ENCODE peak calls at places on chromosomes 3 and 15, in eight cellular contexts. H is right lobe of liver, A is psoas muscle, K is GM23248, G is kidney, W is ovary, F is breast epithelium, T is SJSA1. Z is an unnamed sample. For H3K4me1, the result is how much of the 10 kb centered on the place peaks cover.

GRCh38 chr15:101568304-101568703 is 78.8 kb upstream of the PCSK6 start:
- DNase-seq in H (no peak), A (no peak), K (peak), G (no peak), W (no peak), F (no peak), T (no peak), Z (no peak)

GRCh38 chr15:40906101-40906946 is 12.1 kb downstream of the VPS18 start:
- DNase-seq in H (peak), A (peak), K (peak), G (peak), W (peak), F (peak), T (peak), Z (peak)

GRCh38 chr15:29089731-29090616 is 179.6 kb downstream of the NSMCE3 start:
- DNase-seq in H (no peak), A (no peak), K (no peak), G (no peak), W (no peak), F (no peak), T (no peak), Z (no peak)

GRCh38 chr15:81071130-81071529 is 62.9 kb upstream of the CFAP161 start:
- DNase-seq in H (no peak), A (no peak), K (peak), G (no peak), W (no peak), F (no peak), T (no peak), Z (no peak)

GRCh38 chr3:185659942-185660921 is 74.1 kb downstream of the SENP2 start:
- DNase-seq in H (peak), A (peak), K (peak), G (peak), W (peak), F (peak), T (peak), Z (peak)

GRCh38 chr15:38589502-38589901 is 24.9 kb upstream of the RASGRP1 start:
- DNase-seq in H (no peak), A (no peak), K (peak), G (no peak), W (no peak), F (no peak), T (no peak), Z (peak)

GRCh38 chr3:57007513-57008415 is 52.7 kb upstream of the SPATA12 start:
- DNase-seq in H (peak), A (peak), K (peak), G (peak), W (peak), F (peak), T (peak), Z (peak)

GRCh38 chr3:20140881-20141280 is 45.1 kb downstream of the SGO1 start:
- DNase-seq in H (no peak), A (no peak), K (no peak), G (no peak), W (no peak), F (no peak), T (no peak), Z (no peak)

GRCh38 chr15:39854161-39854560 is 65.9 kb downstream of the GPR176 start:
- DNase-seq in H (no peak), A (no peak), K (peak), G (no peak), W (no peak), F (no peak), T (no peak), Z (no peak)

GRCh38 chr3:107206141-107206540 is 171.1 kb upstream of the CCDC54 start:
- DNase-seq in H (no peak), A (no peak), K (peak), G (no peak), W (no peak), F (no peak), T (no peak), Z (no peak)

GRCh38 chr3:15292765-15293522 is 39.4 kb downstream of the SH3BP5 start:
- DNase-seq in H (peak), A (peak), K (no peak), G (peak), W (peak), F (no peak), T (peak), Z (peak)

GRCh38 chr3:193851941-193852674 is 259.1 kb downstream of the OPA1 start:
- DNase-seq in H (no peak), A (no peak), K (no peak), G (peak), W (peak), F (no peak), T (no peak), Z (no peak)

GRCh38 chr15:72824781-72825180 is 41.2 kb upstream of the ADPGK start:
- DNase-seq in H (no peak), A (no peak), K (no peak), G (no peak), W (no peak), F (no peak), T (peak), Z (no peak)

GRCh38 chr15:101250931-101251829 is 668 bp downstream of the CHSY1 start:
- DNase-seq in H (peak), A (peak), K (peak), G (peak), W (peak), F (no peak), T (no peak), Z (no peak)

GRCh38 chr3:66336358-66336766 is 115.6 kb downstream of the SLC25A26 start:
- DNase-seq in H (no peak), A (no peak), K (peak), G (no peak), W (no peak), F (no peak), T (no peak), Z (no peak)

GRCh38 chr3:169387751-169388696 is 275.5 kb downstream of the MECOM start:
- DNase-seq in H (no peak), A (peak), K (peak), G (peak), W (peak), F (peak), T (no peak), Z (peak)

GRCh38 chr15:67136802-67137201 is 71.4 kb downstream of the SMAD3 start:
- DNase-seq in H (no peak), A (no peak), K (no peak), G (no peak), W (no peak), F (no peak), T (no peak), Z (no peak)
- H3K4me1 ChIP-seq in H (under half), A (half or more), K (half or more), G (half or more), W (under half), F (under half), T (half or more), Z (half or more)

DNA sequence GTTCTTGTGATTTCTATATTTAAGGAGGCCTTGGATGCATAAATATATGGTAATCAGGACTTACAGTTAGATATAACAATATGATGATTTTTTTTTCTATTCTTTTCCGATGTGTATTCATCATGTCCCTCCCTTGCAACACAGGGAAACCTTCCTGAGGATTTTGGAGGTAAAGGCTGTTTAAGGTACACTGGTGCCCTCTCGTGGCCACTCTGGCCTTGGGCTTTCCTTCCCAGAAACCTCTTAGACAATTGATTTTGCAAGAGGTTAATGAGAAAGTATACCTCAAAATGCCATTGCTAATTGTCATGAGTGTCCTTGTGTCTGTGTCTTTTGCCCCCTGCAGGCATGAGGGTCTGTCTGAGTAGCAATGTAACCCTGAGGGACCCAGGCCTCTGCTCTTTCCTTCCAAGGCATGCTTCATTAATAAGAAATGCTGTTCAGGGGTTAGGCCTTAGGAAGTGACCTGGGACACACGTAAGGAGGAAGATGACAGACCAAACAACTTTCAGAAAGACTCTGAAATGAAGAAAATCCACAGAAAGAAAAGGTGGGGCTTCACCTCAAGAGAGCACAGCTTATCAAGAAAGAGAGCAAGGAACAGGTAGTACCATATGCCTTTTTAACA is 70.3 kb upstream of the PPP2R3A start:
- DNase-seq in H (peak), A (peak), K (peak), G (peak), W (peak), F (peak), T (peak), Z (peak)
- H3K4me1 ChIP-seq in H (under half), A (under half), K (under half), G (under half), W (under half), F (under half), T (under half), Z (under half)

DNA sequence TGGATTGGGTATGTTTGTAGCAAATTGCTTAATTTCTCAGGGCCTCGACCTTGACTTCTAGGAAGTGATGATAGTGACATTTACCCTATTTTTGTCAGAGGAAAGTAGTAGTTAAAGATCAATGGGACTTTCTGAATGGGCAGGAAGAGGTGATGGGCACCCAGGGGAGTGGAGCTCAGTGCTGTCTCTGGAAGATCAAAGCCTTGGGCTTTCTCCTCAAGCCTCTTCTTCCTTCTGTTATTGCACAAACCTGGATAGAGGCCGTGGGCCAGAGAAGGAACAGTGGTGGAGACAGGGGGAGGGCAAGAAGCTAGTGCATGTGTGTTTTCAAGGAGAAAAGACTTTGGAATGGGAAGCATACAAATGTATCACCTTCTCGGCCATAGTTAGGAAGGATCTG is 44.9 kb upstream of the EOMES start:
- DNase-seq in H (no peak), A (no peak), K (no peak), G (no peak), W (no peak), F (no peak), T (no peak), Z (no peak)
- H3K4me1 ChIP-seq in H (under half), A (under half), K (under half), G (under half), W (under half), F (under half), T (under half), Z (under half)

GRCh38 chr3:134371542-134372324 is 2.5 kb downstream of the AMOTL2 start:
- DNase-seq in H (no peak), A (no peak), K (peak), G (peak), W (no peak), F (no peak), T (no peak), Z (no peak)

GRCh38 chr3:134374791-134375541 is 719 bp upstream of the AMOTL2 start:
- DNase-seq in H (peak), A (peak), K (no peak), G (peak), W (peak), F (peak), T (peak), Z (peak)

GRCh38 chr3:134372405-134373277 is 1.6 kb downstream of the AMOTL2 start:
- DNase-seq in H (no peak), A (no peak), K (peak), G (peak), W (no peak), F (no peak), T (no peak), Z (no peak)

GRCh38 chr3:134373942-134374790 is at the start of gene AMOTL2:
- DNase-seq in H (peak), A (peak), K (peak), G (peak), W (peak), F (peak), T (peak), Z (peak)

GRCh38 chr3:134373278-134373941 is 837 bp downstream of the AMOTL2 start:
- DNase-seq in H (peak), A (peak), K (peak), G (peak), W (peak), F (peak), T (peak), Z (peak)
- H3K4me1 ChIP-seq in H (under half), A (half or more), K (under half), G (half or more), W (under half), F (under half), T (half or more), Z (under half)

GRCh38 chr3:112403101-112403500 is 70.1 kb downstream of the CD200 start:
- DNase-seq in H (no peak), A (no peak), K (no peak), G (no peak), W (no peak), F (no peak), T (no peak), Z (no peak)

GRCh38 chr3:112395166-112395894 is 62.4 kb downstream of the CD200 start:
- DNase-seq in H (no peak), A (no peak), K (no peak), G (no peak), W (no peak), F (no peak), T (no peak), Z (no peak)

GRCh38 chr3:112397529-112397928 is 64.6 kb downstream of the CD200 start:
- DNase-seq in H (no peak), A (no peak), K (no peak), G (no peak), W (no peak), F (no peak), T (no peak), Z (no peak)

GRCh38 chr3:112401617-112402016 is 68.7 kb downstream of the CD200 start:
- DNase-seq in H (no peak), A (no peak), K (no peak), G (no peak), W (no peak), F (no peak), T (no peak), Z (no peak)

DNA sequence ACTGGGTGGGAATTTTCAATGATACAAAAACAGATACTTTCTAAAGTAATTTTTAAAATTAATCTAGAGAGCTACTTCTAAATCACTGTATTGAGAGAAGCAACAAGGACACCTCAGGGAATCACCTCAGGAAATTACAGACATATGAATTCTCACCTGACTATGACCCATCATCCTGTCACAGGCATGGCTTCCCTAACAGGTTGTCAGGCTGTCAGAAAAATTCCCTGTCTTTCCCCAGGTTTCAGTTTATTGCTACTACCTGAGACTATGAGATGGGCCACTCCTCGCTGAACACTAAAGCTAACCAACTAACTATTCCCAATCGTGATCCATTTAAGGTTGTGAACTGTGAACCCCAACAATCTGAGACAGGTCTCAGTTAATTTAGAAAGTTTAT is 66.1 kb downstream of the CD200 start:
- DNase-seq in H (no peak), A (no peak), K (no peak), G (no peak), W (no peak), F (no peak), T (no peak), Z (no peak)
- H3K4me1 ChIP-seq in H (under half), A (under half), K (under half), G (under half), W (under half), F (under half), T (under half), Z (under half)

GRCh38 chr3:160796813-160797164 is 40.8 kb downstream of the PPM1L start:
- DNase-seq in H (no peak), A (no peak), K (no peak), G (no peak), W (no peak), F (no peak), T (no peak), Z (no peak)
- H3K4me1 ChIP-seq in H (under half), A (under half), K (under half), G (under half), W (under half), F (under half), T (under half), Z (under half)

DNA sequence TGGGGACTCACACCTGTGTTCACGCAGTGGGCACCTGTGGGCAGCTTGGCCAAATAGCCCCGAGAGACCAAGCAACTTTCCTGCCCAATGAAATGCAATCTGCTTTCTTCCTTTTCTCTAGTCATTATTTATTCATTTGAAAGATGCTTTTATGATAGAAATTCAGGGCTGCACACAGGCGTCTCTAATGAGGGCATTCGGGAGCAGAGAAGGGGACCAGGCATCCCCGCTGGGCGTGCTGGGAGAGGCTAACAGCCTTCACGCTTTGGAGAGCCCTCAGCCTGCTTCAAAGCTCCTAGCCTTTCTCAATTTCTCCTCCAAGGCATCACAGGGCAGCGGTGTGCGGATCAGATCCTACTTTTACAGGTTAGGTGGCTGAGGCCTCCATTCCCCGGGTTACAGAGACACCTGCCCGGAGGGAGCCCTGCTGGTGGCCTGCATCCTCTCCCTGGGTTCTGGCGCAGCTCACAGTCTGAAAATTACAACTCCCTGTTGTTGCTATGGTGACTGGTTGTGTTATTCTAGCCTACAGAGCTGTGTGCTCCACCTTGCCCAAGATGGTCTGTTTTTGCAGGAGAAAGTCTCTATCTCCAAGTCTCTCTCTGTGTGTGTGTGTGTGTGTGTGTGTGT is 21.8 kb upstream of the KLF13 start:
- DNase-seq in H (no peak), A (no peak), K (peak), G (no peak), W (no peak), F (no peak), T (no peak), Z (no peak)
- H3K4me1 ChIP-seq in H (under half), A (under half), K (under half), G (under half), W (under half), F (under half), T (under half), Z (under half)

GRCh38 chr3:9397911-9398714 is 698 bp downstream of the SETD5 start:
- DNase-seq in H (peak), A (peak), K (peak), G (peak), W (peak), F (peak), T (peak), Z (peak)
- H3K4me1 ChIP-seq in H (under half), A (half or more), K (half or more), G (under half), W (under half), F (under half), T (under half), Z (half or more)

DNA sequence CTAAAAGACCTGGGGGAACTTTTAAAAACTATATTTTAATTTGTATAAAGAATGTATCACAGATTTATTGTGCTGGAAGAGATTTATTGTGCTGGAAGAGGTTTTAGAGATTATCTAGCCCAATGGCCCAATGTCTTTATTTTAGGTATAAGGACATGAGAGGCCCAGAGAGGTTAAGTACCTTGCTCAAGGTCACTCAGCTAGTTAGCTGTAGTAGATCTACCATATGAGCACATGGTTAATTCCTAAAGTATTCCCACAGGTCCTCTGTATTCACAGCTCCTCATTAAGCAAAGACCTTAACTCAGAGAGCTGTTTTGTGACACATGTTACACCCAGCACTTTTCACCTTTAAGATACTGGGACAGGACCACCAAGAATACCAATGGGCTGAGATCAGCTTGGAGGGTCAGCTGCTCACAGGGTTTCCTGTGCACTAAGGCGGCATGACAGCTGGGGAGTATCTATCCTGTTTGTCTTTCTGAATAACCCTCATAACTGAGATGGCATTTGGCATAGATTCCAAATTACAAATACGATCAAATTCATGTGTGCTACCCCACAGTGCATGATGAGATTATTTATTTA is 143.1 kb upstream of the TBL1XR1 start:
- DNase-seq in H (no peak), A (no peak), K (no peak), G (no peak), W (no peak), F (no peak), T (no peak), Z (no peak)
- H3K4me1 ChIP-seq in H (under half), A (under half), K (under half), G (under half), W (under half), F (under half), T (under half), Z (half or more)

GRCh38 chr3:71330909-71331308 is 252.6 kb downstream of the FOXP1 start:
- DNase-seq in H (peak), A (no peak), K (no peak), G (no peak), W (no peak), F (no peak), T (no peak), Z (no peak)
- H3K4me1 ChIP-seq in H (under half), A (under half), K (under half), G (under half), W (under half), F (under half), T (under half), Z (under half)

Z was measured in left lung.